ENCODE peak calls at places on chromosomes 3 and 15, in ten cellular contexts. U, X, I, B, A, Z, T, H, P and N are unnamed samples. For H3K4me1, the result is how much of the 10 kb centered on the place peaks cover.

GRCh38 chr15:52069559-52069958 is 43.0 kb downstream of the BCL2L10 start:
- DNase-seq in I (no peak), B (no peak), T (peak), U (no peak), H (no peak), P (peak), A (no peak), X (peak), Z (no peak), N (peak)

GRCh38 chr3:69012836-69013255 is 638 bp downstream of the EOGT start:
- DNase-seq in Z (no peak), P (peak), T (peak), I (no peak), H (peak), U (peak), X (peak), B (no peak), A (peak), N (no peak)

GRCh38 chr15:28004143-28005003 is 94.7 kb downstream of the OCA2 start:
- DNase-seq in H (no peak), Z (no peak), P (no peak), T (no peak), X (no peak), I (no peak), B (no peak), U (no peak), A (no peak), N (no peak)

GRCh38 chr15:82849556-82850241 is 40.3 kb downstream of the WHAMM start:
- DNase-seq in X (peak), P (peak), T (peak), I (peak), Z (no peak), H (peak), A (peak), B (peak), U (no peak), N (peak)

GRCh38 chr3:54357307-54357706 is 235.0 kb downstream of the CACNA2D3 start:
- DNase-seq in U (no peak), I (no peak), Z (no peak), X (no peak), B (no peak), P (no peak), T (no peak), A (no peak), H (no peak), N (no peak)

GRCh38 chr15:65423977-65424679 is 1.4 kb upstream of the IGDCC4 start:
- DNase-seq in Z (no peak), A (peak), I (no peak), U (no peak), H (no peak), T (no peak), P (no peak), X (no peak), B (no peak), N (no peak)

GRCh38 chr15:93305306-93305705 is 216.3 kb upstream of the RGMA start:
- DNase-seq in X (no peak), I (no peak), U (no peak), A (no peak), T (no peak), B (no peak), H (no peak), P (no peak), Z (no peak), N (no peak)

GRCh38 chr3:48038971-48039481 is 22.8 kb upstream of the MAP4 start:
- DNase-seq in B (no peak), U (no peak), I (no peak), P (no peak), Z (no peak), H (no peak), X (peak), T (no peak), A (no peak), N (no peak)

GRCh38 chr3:164393171-164393570 is 685.1 kb downstream of the SI start:
- DNase-seq in U (no peak), H (no peak), P (no peak), Z (no peak), I (no peak), A (no peak), X (no peak), B (no peak), T (no peak), N (no peak)

GRCh38 chr3:164387236-164387635 is 691.1 kb downstream of the SI start:
- DNase-seq in Z (no peak), A (no peak), X (no peak), U (no peak), B (no peak), T (no peak), I (no peak), H (no peak), P (no peak), N (no peak)

DNA sequence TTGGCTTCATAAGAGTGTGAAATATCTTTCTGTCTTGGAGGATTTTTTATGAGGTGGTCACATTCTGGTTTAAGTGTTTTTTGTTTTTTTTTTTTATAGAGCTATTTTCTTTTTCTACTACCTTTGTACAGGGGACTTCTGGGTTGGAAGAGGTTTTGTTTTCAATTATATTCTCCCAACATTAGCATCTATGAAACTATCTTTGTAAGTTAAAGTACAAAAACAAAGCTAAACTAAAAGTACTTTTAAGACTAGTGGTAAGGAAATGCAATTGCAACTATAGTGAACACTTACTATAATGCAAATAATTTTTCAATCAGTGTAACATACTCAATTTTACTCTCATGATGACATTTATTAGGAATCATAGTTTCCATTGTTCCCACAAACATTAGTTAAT is 688.2 kb downstream of the SI start:
- DNase-seq in U (no peak), H (no peak), A (no peak), I (no peak), Z (no peak), X (no peak), B (no peak), P (no peak), T (no peak), N (no peak)
- H3K4me1 ChIP-seq in U (under half), H (under half), A (under half), I (under half), Z (under half), X (under half), B (under half), P (under half), T (under half), N (under half)

GRCh38 chr15:44370830-44371229 is 56.6 kb upstream of the CTDSPL2 start:
- DNase-seq in T (no peak), X (no peak), A (no peak), P (no peak), H (no peak), Z (no peak), U (no peak), B (no peak), I (no peak), N (no peak)
- H3K4me1 ChIP-seq in T (under half), X (under half), A (under half), P (under half), H (under half), Z (under half), U (under half), B (under half), I (under half), N (under half)

GRCh38 chr3:125062904-125063618 is 7.3 kb upstream of the HEG1 start:
- DNase-seq in A (peak), P (peak), Z (no peak), U (no peak), T (no peak), H (peak), B (no peak), I (no peak), X (peak), N (peak)
- H3K4me1 ChIP-seq in A (under half), P (under half), Z (under half), U (under half), T (under half), H (under half), B (under half), I (under half), X (half or more), N (under half)

GRCh38 chr3:8503871-8504610 is 2.4 kb downstream of the LMCD1 start:
- DNase-seq in P (no peak), H (no peak), B (no peak), X (peak), T (no peak), A (no peak), U (no peak), I (no peak), Z (no peak), N (no peak)
- H3K4me1 ChIP-seq in P (under half), H (half or more), B (under half), X (half or more), T (under half), A (under half), U (under half), I (under half), Z (under half), N (under half)

GRCh38 chr3:9399746-9400145 is 2.3 kb downstream of the SETD5 start:
- DNase-seq in T (peak), X (peak), P (peak), I (peak), U (peak), B (peak), H (peak), Z (no peak), A (peak), N (no peak)

GRCh38 chr3:9400626-9401025 is 3.2 kb downstream of the SETD5 start:
- DNase-seq in U (no peak), A (no peak), Z (no peak), P (no peak), I (no peak), T (no peak), B (no peak), H (no peak), X (no peak), N (no peak)

GRCh38 chr3:9397331-9397910 is at the start of gene SETD5:
- DNase-seq in U (peak), P (peak), Z (peak), B (peak), I (peak), A (peak), X (peak), T (peak), H (peak), N (peak)

GRCh38 chr3:9397911-9398714 is 698 bp downstream of the SETD5 start:
- DNase-seq in P (peak), U (peak), X (peak), B (no peak), I (peak), H (peak), Z (no peak), T (peak), A (peak), N (no peak)

DNA sequence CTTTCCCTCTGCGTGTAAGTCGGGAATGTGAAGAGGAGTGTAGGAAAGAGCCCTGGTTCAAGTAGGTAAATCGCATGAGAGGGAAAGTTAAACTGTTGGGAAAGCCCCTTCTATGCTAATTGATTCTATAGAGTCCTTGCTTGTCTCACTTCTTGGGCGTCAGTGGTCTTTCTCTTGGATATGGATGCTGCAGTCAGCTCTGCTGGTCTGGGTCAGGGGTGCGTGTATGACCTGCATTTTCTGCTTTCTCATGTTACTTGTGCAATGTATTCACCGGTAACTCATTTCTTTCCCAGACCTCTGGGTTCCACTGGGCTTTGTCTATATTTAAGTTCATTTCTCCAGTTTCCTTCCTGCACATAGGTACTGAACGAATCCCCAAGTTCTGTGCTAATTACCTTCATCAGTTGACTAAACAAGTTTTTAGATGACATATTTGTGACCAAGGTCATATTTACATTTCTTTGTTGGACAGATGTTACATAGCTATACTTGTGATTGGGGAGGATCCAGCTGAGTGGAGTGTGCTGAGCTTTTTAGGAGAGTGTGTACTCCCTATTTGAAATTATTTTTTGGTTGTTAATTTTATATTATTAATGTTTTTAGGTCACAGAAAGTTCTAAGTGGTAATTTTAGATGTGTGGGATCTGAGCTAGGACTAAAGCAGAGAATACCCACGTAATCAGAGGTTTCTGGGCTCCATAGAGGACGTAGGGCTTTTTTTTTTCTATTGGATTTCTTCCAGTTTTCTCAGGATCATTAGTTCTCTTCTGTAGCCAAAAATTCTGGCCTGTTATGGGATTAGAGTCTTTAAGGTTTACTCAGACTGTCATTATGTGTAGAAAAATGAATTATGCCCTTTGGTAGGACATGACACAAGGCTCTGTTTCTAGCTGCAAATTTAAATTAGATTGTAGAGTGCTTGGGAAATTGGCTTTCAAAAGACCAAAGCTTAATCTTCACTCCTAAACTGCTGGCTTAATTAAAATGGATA is 1.6 kb downstream of the SETD5 start:
- DNase-seq in X (peak), P (no peak), H (no peak), B (no peak), U (no peak), A (peak), Z (peak), I (no peak), T (peak), N (no peak)
- H3K4me1 ChIP-seq in X (half or more), P (half or more), H (half or more), B (under half), U (under half), A (under half), Z (under half), I (half or more), T (half or more), N (half or more)